ENCODE peak calls at places on chromosomes 4 and X, in six cellular contexts. X is HepG2, Z is K562, F is GM12891, N is GM12878, G is H1. V is an unnamed sample.

GRCh38 chr4:30718021-30718888 is 1.9 kb upstream of the PCDH7 start:
- DNase-seq in X (no peak), Z (no peak), F (no peak), N (no peak), G (no peak), V (peak)

GRCh38 chr4:2290488-2290887 is 28.6 kb upstream of the MXD4 start:
- DNase-seq in X (no peak), Z (no peak), F (no peak), N (no peak), G (no peak), V (no peak)

GRCh38 chr4:86977621-86978184 is 42.9 kb downstream of the AFF1 start:
- DNase-seq in X (peak), Z (no peak), F (no peak), N (peak), G (no peak), V (peak)

GRCh38 chr4:742742-743311 is 37.2 kb downstream of the PCGF3 start:
- DNase-seq in X (peak), Z (peak), F (peak), N (no peak), G (no peak), V (peak)

GRCh38 chr4:161664740-161665139 is 499.1 kb downstream of the FSTL5 start:
- DNase-seq in X (no peak), Z (no peak), F (no peak), N (no peak), G (no peak), V (no peak)

GRCh38 chrX:97021680-97022079 is 138.0 kb downstream of the RPA4 start:
- DNase-seq in X (no peak), Z (no peak), F (no peak), N (no peak), G (no peak), V (no peak)

GRCh38 chr4:168472920-168473319 is 7.4 kb downstream of the DDX60L start:
- DNase-seq in X (no peak), Z (no peak), F (no peak), N (no peak), G (no peak), V (no peak)

GRCh38 chr4:2672700-2673099 is 83.4 kb downstream of the TNIP2 start:
- DNase-seq in X (no peak), Z (no peak), F (no peak), N (no peak), G (no peak), V (no peak)

GRCh38 chr4:17817027-17817426 is 6.2 kb downstream of the NCAPG start:
- DNase-seq in X (peak), Z (no peak), F (no peak), N (peak), G (no peak), V (no peak)

GRCh38 chr4:25915359-25915716 is 1.3 kb downstream of the SMIM20 start:
- DNase-seq in X (no peak), Z (peak), F (no peak), N (no peak), G (no peak), V (no peak)

GRCh38 chrX:37685452-37686347 is at the start of gene XK:
- DNase-seq in X (no peak), Z (peak), F (peak), N (no peak), G (peak), V (peak)

GRCh38 chr4:135240796-135241195 is 1039.2 kb upstream of the PABPC4L start:
- DNase-seq in X (no peak), Z (no peak), F (no peak), N (no peak), G (no peak), V (no peak)

GRCh38 chrX:132336172-132336571 is 116.9 kb upstream of the RAP2C start:
- DNase-seq in X (peak), Z (no peak), F (no peak), N (no peak), G (no peak), V (no peak)

GRCh38 chr4:115110191-115111166 is 2.9 kb downstream of the NDST4 start:
- DNase-seq in X (no peak), Z (no peak), F (no peak), N (no peak), G (no peak), V (no peak)

GRCh38 chrX:38879631-38880220 is 78.5 kb downstream of the MID1IP1 start:
- DNase-seq in X (no peak), Z (no peak), F (no peak), N (no peak), G (no peak), V (no peak)

GRCh38 chr4:31964691-31965090 is 1244.5 kb downstream of the PCDH7 start:
- DNase-seq in X (no peak), Z (no peak), F (no peak), N (no peak), G (no peak), V (no peak)

GRCh38 chr4:21885770-21886169 is 62.8 kb downstream of the KCNIP4 start:
- DNase-seq in X (no peak), Z (no peak), F (no peak), N (no peak), G (no peak), V (no peak)

GRCh38 chr4:128517739-128518510 is 230.3 kb upstream of the PGRMC2 start:
- DNase-seq in X (peak), Z (peak), F (peak), N (peak), G (no peak), V (peak)

GRCh38 chrX:56790778-56791177 is 61.7 kb downstream of the NBDY start:
- DNase-seq in X (no peak), Z (no peak), F (no peak), N (no peak), G (no peak), V (no peak)

GRCh38 chrX:123339201-123339905 is 155.3 kb downstream of the GRIA3 start:
- DNase-seq in X (no peak), Z (no peak), F (no peak), N (no peak), G (no peak), V (no peak)

GRCh38 chrX:123338240-123338639 is 154.2 kb downstream of the GRIA3 start:
- DNase-seq in X (no peak), Z (no peak), F (no peak), N (no peak), G (no peak), V (no peak)

GRCh38 chrX:123336666-123337065 is 152.6 kb downstream of the GRIA3 start:
- DNase-seq in X (no peak), Z (no peak), F (no peak), N (no peak), G (no peak), V (no peak)

GRCh38 chrX:123340691-123341090 is 156.6 kb downstream of the GRIA3 start:
- DNase-seq in X (no peak), Z (no peak), F (no peak), N (no peak), G (no peak), V (no peak)
- TF ChIP-seq POLR2A in X (no peak), Z (no peak), F (no peak), N (no peak), G (no peak), V (no peak)

GRCh38 chr4:185421366-185422124 is 4.2 kb downstream of the UFSP2 start:
- DNase-seq in X (no peak), Z (no peak), F (no peak), N (no peak), G (no peak), V (no peak)
- TF ChIP-seq TAF1 in X (no peak), Z (no peak), F (no peak), N (no peak), G (no peak), V (no peak)

GRCh38 chr4:23333556-23333945 is 556.3 kb downstream of the PPARGC1A start:
- DNase-seq in X (no peak), Z (no peak), F (no peak), N (no peak), G (no peak), V (no peak)
- TF ChIP-seq POLR2AphosphoS5 in X (no peak), Z (no peak), F (no peak), N (no peak), G (no peak), V (no peak)

GRCh38 chr4:77818667-77819408 is at the start of gene CNOT6L:
- DNase-seq in X (no peak), Z (peak), F (peak), N (no peak), G (no peak), V (peak)
- TF ChIP-seq POLR2A in X (no peak), Z (peak), F (no peak), N (peak), G (no peak), V (peak)

GRCh38 chrX:150828785-150829184 is 69.7 kb downstream of the CD99L2 start:
- DNase-seq in X (no peak), Z (no peak), F (no peak), N (no peak), G (no peak), V (no peak)
- TF ChIP-seq TAF1 in X (no peak), Z (no peak), F (no peak), N (no peak), G (no peak), V (no peak)

GRCh38 chr4:38869511-38869910 is 1.9 kb downstream of the FAM114A1 start:
- DNase-seq in X (no peak), Z (no peak), F (no peak), N (no peak), G (no peak), V (no peak)

GRCh38 chr4:38873290-38873949 is 5.8 kb downstream of the FAM114A1 start:
- DNase-seq in X (peak), Z (no peak), F (no peak), N (no peak), G (no peak), V (no peak)

GRCh38 chr4:38870098-38870850 is 2.7 kb downstream of the FAM114A1 start:
- DNase-seq in X (no peak), Z (no peak), F (no peak), N (no peak), G (no peak), V (no peak)

GRCh38 chr4:38871593-38871992 is 4.0 kb downstream of the FAM114A1 start:
- DNase-seq in X (no peak), Z (no peak), F (no peak), N (no peak), G (no peak), V (no peak)

DNA sequence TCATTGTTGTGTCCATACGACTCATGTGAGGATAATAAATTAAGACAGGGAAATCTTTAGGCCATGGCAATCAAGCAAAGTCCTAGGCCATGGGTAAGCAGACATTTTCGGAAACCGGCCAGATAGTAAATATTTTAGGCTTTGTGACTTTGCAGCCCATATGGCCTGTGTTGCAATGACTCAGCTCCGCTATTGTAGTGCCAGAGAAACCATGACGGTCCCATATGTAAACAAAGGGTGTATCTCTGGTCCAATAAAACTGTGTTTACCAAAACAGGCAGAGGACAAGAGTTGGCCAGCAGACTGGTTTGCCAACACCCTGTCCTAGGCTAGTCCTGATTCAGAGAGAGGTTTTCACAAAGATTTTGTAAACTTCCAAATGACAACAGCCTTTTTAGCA is 5.0 kb downstream of the FAM114A1 start:
- DNase-seq in X (peak), Z (no peak), F (no peak), N (no peak), G (no peak), V (no peak)
- TF ChIP-seq POLR2AphosphoS5 in X (no peak), Z (no peak), F (no peak), N (no peak), G (no peak), V (no peak)

GRCh38 chr4:105708376-105709080 is at the start of the genes GSTCD and INTS12:
- DNase-seq in X (peak), Z (peak), F (peak), N (peak), G (peak), V (peak)
- TF ChIP-seq POLR2A in X (peak), Z (peak), F (peak), N (peak), G (peak), V (peak)

DNA sequence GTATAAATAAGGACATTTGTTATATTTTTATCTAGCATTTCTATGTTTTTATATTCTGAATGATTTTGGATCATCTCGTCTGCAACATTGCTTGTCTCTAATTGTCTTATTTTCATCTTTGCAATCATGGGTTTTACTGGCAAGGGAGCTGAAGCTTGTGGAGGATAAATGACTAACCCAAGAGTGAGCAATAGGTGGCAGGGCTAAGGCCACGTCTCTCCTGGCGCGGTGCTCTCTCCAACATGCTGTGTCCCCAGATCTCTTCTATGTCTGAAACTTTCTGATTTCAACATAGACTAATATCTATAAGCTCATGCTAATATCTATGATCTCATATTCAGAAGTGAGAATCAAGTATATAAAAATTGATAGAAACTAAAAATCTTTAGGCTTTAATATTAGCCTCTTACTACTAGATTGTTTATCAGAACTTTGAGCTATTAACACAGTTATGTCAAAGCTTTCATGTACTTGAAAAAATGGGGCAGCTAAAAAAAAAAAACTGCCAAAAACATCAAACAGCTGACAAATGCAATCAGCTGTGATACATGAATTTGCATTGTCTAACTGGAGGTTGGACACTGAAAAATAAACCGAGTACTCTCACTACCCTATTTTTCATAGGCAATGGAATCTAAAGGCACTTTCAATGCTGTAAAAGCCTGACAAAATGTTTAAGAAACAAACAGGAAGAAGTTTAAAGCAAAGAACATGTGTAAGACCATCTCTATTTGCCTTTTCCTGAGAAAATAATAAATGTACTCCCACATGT is 169.2 kb downstream of the TMA16 start:
- DNase-seq in X (no peak), Z (no peak), F (no peak), N (peak), G (no peak), V (no peak)
- TF ChIP-seq TAF1 in X (no peak), Z (no peak), F (no peak), N (no peak), G (no peak), V (no peak)

GRCh38 chrX:153924149-153924861 is 1.8 kb downstream of the ARHGAP4 start:
- DNase-seq in X (peak), Z (no peak), F (no peak), N (no peak), G (no peak), V (no peak)
- TF ChIP-seq POLR2AphosphoS5 in X (no peak), Z (no peak), F (no peak), N (no peak), G (no peak), V (no peak)

V was measured in GM12892.